ENCODE peak calls at places on chromosome 1, in nine cellular contexts. B is heart left ventricle; I is CD8-positive, alpha-beta T cell; A is prostate gland; L is CD4-positive, CD25-positive, alpha-beta regulatory T cell; W is aorta; R is cardiac muscle cell; E is stomach; Z is tibial nerve. O is an unnamed sample. For H3K27me3, the result is how much of the 10 kb centered on the place peaks cover.

GRCh38 chr1:234969630-234970370 is 158.8 kb downstream of the TOMM20 start:
- DNase-seq in B (peak), I (no peak), A (no peak), L (no peak), W (peak), R (peak), E (peak), Z (no peak), O (peak)

GRCh38 chr1:46510341-46510997 is 20.8 kb downstream of the DMBX1 start:
- DNase-seq in B (peak), I (no peak), A (no peak), L (no peak), W (no peak), R (no peak), E (no peak), Z (no peak), O (no peak)

GRCh38 chr1:180170569-180170968 is 15.9 kb downstream of the QSOX1 start:
- DNase-seq in B (no peak), I (no peak), A (no peak), L (no peak), W (no peak), R (no peak), E (no peak), Z (no peak), O (no peak)

GRCh38 chr1:202104073-202104472 is 18.6 kb upstream of the GPR37L1 start:
- DNase-seq in B (no peak), I (no peak), A (no peak), L (no peak), W (no peak), R (no peak), E (no peak), Z (no peak), O (no peak)

GRCh38 chr1:72013161-72013560 is 269.2 kb downstream of the NEGR1 start:
- DNase-seq in B (no peak), I (no peak), A (no peak), L (no peak), W (no peak), R (no peak), E (no peak), Z (no peak), O (no peak)

GRCh38 chr1:23217421-23218115 is at the start of gene HTR1D:
- DNase-seq in B (no peak), I (no peak), A (no peak), L (no peak), W (peak), R (peak), E (no peak), Z (no peak), O (no peak)

GRCh38 chr1:160354388-160354985 is 11.3 kb downstream of the NCSTN start:
- DNase-seq in B (no peak), I (no peak), A (no peak), L (no peak), W (peak), R (peak), E (no peak), Z (no peak), O (no peak)

GRCh38 chr1:159492575-159493323 is 43.1 kb downstream of the OR10J5 start:
- DNase-seq in B (no peak), I (no peak), A (no peak), L (no peak), W (no peak), R (no peak), E (no peak), Z (no peak), O (no peak)

GRCh38 chr1:205376739-205377138 is 20.0 kb upstream of the KLHDC8A start:
- DNase-seq in B (no peak), I (no peak), A (no peak), L (no peak), W (no peak), R (no peak), E (no peak), Z (no peak), O (no peak)

GRCh38 chr1:12541274-12542137 is 76.5 kb downstream of the DHRS3 start:
- DNase-seq in B (peak), I (no peak), A (no peak), L (no peak), W (peak), R (peak), E (no peak), Z (no peak), O (peak)

GRCh38 chr1:169707917-169708604 is 3.4 kb downstream of the SELL start:
- DNase-seq in B (no peak), I (no peak), A (no peak), L (no peak), W (no peak), R (no peak), E (no peak), Z (no peak), O (no peak)

GRCh38 chr1:169708633-169709032 is 2.8 kb downstream of the SELL start:
- DNase-seq in B (no peak), I (no peak), A (no peak), L (no peak), W (no peak), R (no peak), E (no peak), Z (no peak), O (no peak)

GRCh38 chr1:169712309-169712631 is 850 bp upstream of the SELL start:
- DNase-seq in B (no peak), I (no peak), A (no peak), L (no peak), W (no peak), R (no peak), E (no peak), Z (no peak), O (no peak)

GRCh38 chr1:169711469-169712308 is at the start of gene SELL:
- DNase-seq in B (peak), I (peak), A (peak), L (peak), W (no peak), R (peak), E (peak), Z (peak), O (peak)
- H3K4me3 ChIP-seq in B (no peak), I (peak), A (no peak), L (peak), W (peak), R (peak), E (peak), Z (peak), O (no peak)

DNA sequence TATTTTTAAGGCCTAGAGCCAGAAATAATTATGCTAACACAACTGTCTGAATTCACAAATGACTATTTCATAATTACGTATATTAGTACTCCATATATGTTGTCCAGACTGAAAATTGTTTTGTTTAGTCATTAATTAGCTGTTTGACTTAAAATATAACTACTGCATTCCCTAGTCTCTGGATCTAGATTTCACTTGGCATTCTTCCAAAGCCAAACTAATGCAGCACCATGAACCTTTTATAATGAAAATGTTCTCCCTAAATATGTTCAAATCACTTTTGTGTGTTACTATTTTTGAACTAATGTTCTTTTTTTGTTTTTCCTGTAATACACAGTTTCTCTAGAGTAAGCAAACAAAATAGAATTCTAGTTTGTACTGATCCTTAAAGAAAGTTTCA is 46.1 kb downstream of the CAMTA1 start:
- DNase-seq in B (no peak), I (no peak), A (no peak), L (no peak), W (no peak), R (no peak), E (no peak), Z (no peak), O (no peak)
- H3K27ac ChIP-seq in B (no peak), I (no peak), A (no peak), L (no peak), W (no peak), R (peak), E (no peak), Z (no peak), O (no peak)

GRCh38 chr1:58573705-58574591 is 3.1 kb downstream of the TACSTD2 start:
- DNase-seq in B (no peak), I (no peak), A (no peak), L (peak), W (no peak), R (no peak), E (no peak), Z (no peak), O (no peak)
- H3K27me3 ChIP-seq in B (under half), I (under half), A (under half), L (under half), W (under half), R (half or more), E (under half), Z (half or more), O (under half)

GRCh38 chr1:29124366-29125236 is 898 bp upstream of the TMEM200B start:
- DNase-seq in B (peak), I (peak), A (no peak), L (peak), W (peak), R (peak), E (peak), Z (peak), O (peak)

GRCh38 chr1:29126198-29126597 is 2.5 kb upstream of the TMEM200B start:
- DNase-seq in B (no peak), I (no peak), A (no peak), L (no peak), W (no peak), R (no peak), E (no peak), Z (no peak), O (no peak)

GRCh38 chr1:29122987-29123870 is 474 bp downstream of the TMEM200B start:
- DNase-seq in B (peak), I (no peak), A (no peak), L (no peak), W (peak), R (peak), E (no peak), Z (no peak), O (peak)

GRCh38 chr1:29123871-29124365 is at the start of gene TMEM200B:
- DNase-seq in B (peak), I (no peak), A (no peak), L (no peak), W (peak), R (peak), E (no peak), Z (no peak), O (peak)

GRCh38 chr1:29125237-29125641 is 1.5 kb upstream of the TMEM200B start:
- DNase-seq in B (no peak), I (no peak), A (no peak), L (no peak), W (no peak), R (no peak), E (no peak), Z (no peak), O (no peak)
- H3K4me3 ChIP-seq in B (peak), I (no peak), A (peak), L (no peak), W (no peak), R (no peak), E (peak), Z (peak), O (no peak)

DNA sequence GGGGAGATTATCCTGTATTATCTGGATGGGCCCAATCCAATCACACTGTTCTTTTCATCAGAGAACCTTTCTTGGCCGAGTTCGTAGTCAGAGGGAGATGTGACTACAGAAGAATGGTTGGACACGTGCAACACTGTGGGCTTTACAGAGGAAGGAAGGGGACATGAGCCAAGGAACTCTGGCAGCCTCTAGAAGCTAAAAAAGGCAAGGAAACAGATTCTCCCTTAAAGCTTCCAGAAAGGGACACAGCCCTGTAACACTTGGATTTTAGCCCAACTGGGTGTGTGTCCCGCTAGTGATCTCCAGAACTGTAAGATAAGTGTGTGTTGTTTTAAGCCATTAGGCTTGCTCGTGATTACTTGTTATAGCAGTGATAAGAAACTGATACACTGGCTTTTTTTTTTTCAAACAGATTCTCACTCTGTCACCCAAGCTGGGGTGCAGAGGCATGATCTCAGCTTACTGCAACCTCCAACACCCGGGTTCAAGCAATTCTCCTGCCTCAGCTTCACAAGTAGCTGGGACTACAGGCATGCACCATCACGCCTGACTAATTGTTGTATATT is 53.9 kb upstream of the FBXO28 start:
- DNase-seq in B (no peak), I (no peak), A (no peak), L (no peak), W (no peak), R (no peak), E (no peak), Z (no peak), O (no peak)
- H3K27ac ChIP-seq in B (no peak), I (no peak), A (no peak), L (no peak), W (no peak), R (no peak), E (no peak), Z (no peak), O (no peak)

GRCh38 chr1:2328676-2329455 is 62.5 kb downstream of the MORN1 start:
- DNase-seq in B (no peak), I (no peak), A (no peak), L (no peak), W (no peak), R (no peak), E (no peak), Z (no peak), O (no peak)
- H3K27me3 ChIP-seq in B (under half), I (under half), A (under half), L (under half), W (under half), R (under half), E (under half), Z (under half), O (under half)

GRCh38 chr1:151593651-151594625 is 17.9 kb upstream of the SNX27 start:
- DNase-seq in B (peak), I (peak), A (peak), L (peak), W (peak), R (peak), E (peak), Z (peak), O (peak)
- H3K4me3 ChIP-seq in B (no peak), I (no peak), A (no peak), L (peak), W (no peak), R (peak), E (no peak), Z (no peak), O (no peak)

GRCh38 chr1:151961795-151962194 is 31.9 kb downstream of the S100A10 start:
- DNase-seq in B (no peak), I (no peak), A (no peak), L (no peak), W (no peak), R (no peak), E (no peak), Z (no peak), O (no peak)

GRCh38 chr1:151964510-151964909 is 29.1 kb downstream of the S100A10 start:
- DNase-seq in B (no peak), I (no peak), A (no peak), L (no peak), W (no peak), R (no peak), E (no peak), Z (no peak), O (no peak)

GRCh38 chr1:151958959-151959358 is 34.7 kb downstream of the S100A10 start:
- DNase-seq in B (no peak), I (no peak), A (no peak), L (no peak), W (no peak), R (no peak), E (no peak), Z (no peak), O (no peak)

GRCh38 chr1:151963288-151963687 is 30.4 kb downstream of the S100A10 start:
- DNase-seq in B (no peak), I (no peak), A (no peak), L (no peak), W (no peak), R (no peak), E (no peak), Z (no peak), O (no peak)

GRCh38 chr1:151960780-151961513 is 32.7 kb downstream of the S100A10 start:
- DNase-seq in B (no peak), I (no peak), A (no peak), L (no peak), W (no peak), R (no peak), E (no peak), Z (no peak), O (no peak)
- H3K27ac ChIP-seq in B (no peak), I (no peak), A (no peak), L (no peak), W (no peak), R (no peak), E (peak), Z (peak), O (no peak)

O was measured in right lobe of liver.